ENCODE peak calls at places on chromosomes 5 and 9, in five cellular contexts. A is NCI-H524; T is glomerular endothelial cell; J is hepatocyte; H is activated CD4-positive, CD25-positive, alpha-beta regulatory T cell treated with anti-CD3 and anti-CD28 coated beads, Interleukin-2, amount 50 U/mL, for 16 hours. U is an unnamed sample.

GRCh38 chr9:105193560-105193959 is 50.9 kb upstream of the SLC44A1 start:
- DNase-seq in A (no peak), J (no peak), H (no peak), T (no peak), U (no peak)

GRCh38 chr5:115132465-115132864 is 37.2 kb downstream of the TRIM36 start:
- DNase-seq in J (no peak), H (no peak), T (no peak), A (no peak), U (no peak)

GRCh38 chr9:36991516-36992134 is 42.4 kb downstream of the PAX5 start:
- DNase-seq in H (no peak), J (no peak), T (no peak), A (peak), U (no peak)

GRCh38 chr5:167835146-167835545 is 456.3 kb upstream of the WWC1 start:
- DNase-seq in T (no peak), J (no peak), A (no peak), H (no peak), U (no peak)

GRCh38 chr5:176883700-176884570 is 15.2 kb downstream of the HK3 start:
- DNase-seq in A (no peak), H (no peak), T (no peak), J (no peak), U (no peak)

GRCh38 chr9:12878342-12878978 is 103.6 kb downstream of the LURAP1L start:
- DNase-seq in H (no peak), T (no peak), A (no peak), J (no peak), U (no peak)

GRCh38 chr5:110846621-110847020 is 107.8 kb downstream of the SLC25A46 start:
- DNase-seq in A (no peak), J (no peak), T (no peak), H (no peak), U (no peak)

GRCh38 chr9:109453210-109453842 is 44.8 kb downstream of the PTPN3 start:
- DNase-seq in J (peak), H (no peak), A (no peak), T (no peak), U (no peak)

GRCh38 chr5:139146809-139147742 is 51.1 kb downstream of the SIL1 start:
- DNase-seq in J (no peak), A (peak), T (no peak), H (no peak), U (no peak)

GRCh38 chr5:74686962-74687751 is 2.1 kb downstream of the HEXB start:
- DNase-seq in J (no peak), T (no peak), H (no peak), A (no peak), U (no peak)

GRCh38 chr9:127980056-127980705 is 608 bp downstream of the EEIG1 start:
- DNase-seq in H (no peak), J (peak), T (no peak), A (no peak), U (peak)

GRCh38 chr5:54845567-54845941 is 139.8 kb downstream of the ESM1 start:
- DNase-seq in T (no peak), J (peak), H (no peak), A (peak), U (no peak)

GRCh38 chr5:79416499-79416898 is 97.4 kb downstream of the HOMER1 start:
- DNase-seq in T (no peak), A (peak), J (no peak), H (no peak), U (no peak)